ENCODE peak calls at places on chromosomes 6 and 20, in seven cellular contexts. A, B, Q, X, N, G and I are unnamed samples. For H3K9me3, the result is how much of the 10 kb centered on the place peaks cover.

GRCh38 chr20:64065062-64065972 is 2.3 kb downstream of the TCEA2 start:
- DNase-seq in A (no peak), B (peak), Q (no peak), X (no peak), N (no peak), G (no peak), I (no peak)

GRCh38 chr6:158766621-158767435 is 52.3 kb downstream of the EZR start:
- DNase-seq in A (no peak), B (no peak), Q (no peak), X (peak), N (no peak), G (no peak), I (no peak)

GRCh38 chr6:84220809-84221409 is 6.5 kb downstream of the CEP162 start:
- DNase-seq in A (no peak), B (no peak), Q (no peak), X (peak), N (no peak), G (no peak), I (no peak)

GRCh38 chr6:139883776-139884175 is 509.3 kb upstream of the CITED2 start:
- DNase-seq in A (no peak), B (no peak), Q (no peak), X (no peak), N (no peak), G (no peak), I (no peak)

GRCh38 chr6:125203395-125203794 is 49.8 kb downstream of the TPD52L1 start:
- DNase-seq in A (no peak), B (no peak), Q (no peak), X (no peak), N (no peak), G (no peak), I (no peak)

GRCh38 chr20:19713851-19714716 is 44.0 kb upstream of the RIN2 start:
- DNase-seq in A (no peak), B (no peak), Q (no peak), X (peak), N (no peak), G (no peak), I (no peak)

GRCh38 chr6:80658926-80659325 is 552.5 kb downstream of the BCKDHB start:
- DNase-seq in A (no peak), B (no peak), Q (no peak), X (no peak), N (no peak), G (no peak), I (no peak)

GRCh38 chr6:113856011-113856551 is 1.1 kb upstream of the MARCKS start:
- DNase-seq in A (peak), B (peak), Q (no peak), X (peak), N (peak), G (no peak), I (peak)

GRCh38 chr6:34189806-34190503 is 44.1 kb upstream of the GRM4 start:
- DNase-seq in A (no peak), B (no peak), Q (no peak), X (no peak), N (no peak), G (no peak), I (no peak)

GRCh38 chr6:66735106-66735890 is 1028.3 kb upstream of the EYS start:
- DNase-seq in A (no peak), B (no peak), Q (no peak), X (peak), N (no peak), G (no peak), I (no peak)

GRCh38 chr6:41770381-41771057 is 9.2 kb downstream of the FRS3 start:
- DNase-seq in A (no peak), B (no peak), Q (no peak), X (no peak), N (no peak), G (no peak), I (no peak)

GRCh38 chr20:24102290-24102689 is 113.7 kb upstream of the GGTLC1 start:
- DNase-seq in A (no peak), B (peak), Q (no peak), X (no peak), N (peak), G (no peak), I (no peak)

GRCh38 chr6:75308250-75308988 is 23.8 kb upstream of the TMEM30A start:
- DNase-seq in A (no peak), B (no peak), Q (no peak), X (no peak), N (peak), G (no peak), I (no peak)

GRCh38 chr6:25035451-25036435 is 100.0 kb upstream of the RIPOR2 start:
- DNase-seq in A (no peak), B (no peak), Q (no peak), X (no peak), N (peak), G (no peak), I (no peak)

GRCh38 chr20:11117808-11118528 is 444.2 kb upstream of the JAG1 start:
- DNase-seq in A (no peak), B (no peak), Q (no peak), X (peak), N (no peak), G (no peak), I (no peak)

GRCh38 chr20:23629017-23629541 is 8.7 kb downstream of the CST3 start:
- DNase-seq in A (no peak), B (no peak), Q (peak), X (peak), N (peak), G (no peak), I (no peak)

GRCh38 chr20:32823078-32823477 is 3.3 kb downstream of the MAPRE1 start:
- DNase-seq in A (no peak), B (no peak), Q (no peak), X (peak), N (no peak), G (no peak), I (no peak)

GRCh38 chr20:9498322-9498721 is 16.1 kb upstream of the LAMP5 start:
- DNase-seq in A (no peak), B (no peak), Q (no peak), X (peak), N (no peak), G (no peak), I (no peak)

GRCh38 chr6:71239694-71240093 is 48.9 kb upstream of the OGFRL1 start:
- DNase-seq in A (no peak), B (no peak), Q (no peak), X (peak), N (peak), G (no peak), I (no peak)

GRCh38 chr20:43923322-43923721 is 8.7 kb downstream of the TOX2 start:
- DNase-seq in A (no peak), B (no peak), Q (no peak), X (no peak), N (no peak), G (no peak), I (no peak)

GRCh38 chr6:144939926-144940325 is 654.8 kb downstream of the UTRN start:
- DNase-seq in A (no peak), B (no peak), Q (no peak), X (no peak), N (no peak), G (no peak), I (no peak)

GRCh38 chr6:116008470-116009229 is 52.0 kb downstream of the FRK start:
- DNase-seq in A (no peak), B (no peak), Q (no peak), X (peak), N (no peak), G (no peak), I (peak)

GRCh38 chr6:81401970-81402690 is 350.4 kb downstream of the TENT5A start:
- DNase-seq in A (no peak), B (no peak), Q (no peak), X (peak), N (no peak), G (no peak), I (no peak)

GRCh38 chr6:7730411-7730810 is 4.5 kb downstream of the BMP6 start:
- DNase-seq in A (no peak), B (no peak), Q (no peak), X (no peak), N (no peak), G (no peak), I (no peak)

GRCh38 chr20:37911838-37912273 is 8.9 kb downstream of the VSTM2L start:
- DNase-seq in A (no peak), B (no peak), Q (no peak), X (no peak), N (peak), G (peak), I (no peak)

GRCh38 chr6:134534708-134535149 is 216.8 kb upstream of the SGK1 start:
- DNase-seq in A (no peak), B (no peak), Q (no peak), X (no peak), N (no peak), G (no peak), I (no peak)

GRCh38 chr6:151330130-151330715 is 61.1 kb downstream of the ZBTB2 start:
- DNase-seq in A (no peak), B (no peak), Q (no peak), X (peak), N (no peak), G (no peak), I (no peak)

GRCh38 chr20:46558511-46558959 is 8.1 kb upstream of the OCSTAMP start:
- DNase-seq in A (no peak), B (no peak), Q (no peak), X (peak), N (no peak), G (no peak), I (no peak)

GRCh38 chr20:21436186-21436585 is 38.9 kb upstream of the NKX2-4 start:
- DNase-seq in A (no peak), B (no peak), Q (no peak), X (peak), N (no peak), G (no peak), I (no peak)

GRCh38 chr20:23246682-23247664 is 103.6 kb upstream of the NXT1 start:
- DNase-seq in A (no peak), B (no peak), Q (peak), X (peak), N (no peak), G (peak), I (peak)

GRCh38 chr6:137315081-137315480 is 95.9 kb upstream of the IFNGR1 start:
- DNase-seq in A (no peak), B (no peak), Q (no peak), X (no peak), N (no peak), G (no peak), I (no peak)

GRCh38 chr6:73394577-73395354 is at the start of gene DDX43:
- DNase-seq in A (peak), B (no peak), Q (peak), X (peak), N (no peak), G (peak), I (peak)

GRCh38 chr6:301526-301925 is 9.2 kb downstream of the DUSP22 start:
- DNase-seq in A (no peak), B (no peak), Q (no peak), X (no peak), N (no peak), G (no peak), I (no peak)

GRCh38 chr6:302760-303159 is 10.5 kb downstream of the DUSP22 start:
- DNase-seq in A (no peak), B (no peak), Q (no peak), X (no peak), N (no peak), G (no peak), I (no peak)

GRCh38 chr6:303263-303662 is 11.0 kb downstream of the DUSP22 start:
- DNase-seq in A (no peak), B (no peak), Q (no peak), X (no peak), N (no peak), G (no peak), I (no peak)

GRCh38 chr6:300494-301198 is 8.4 kb downstream of the DUSP22 start:
- DNase-seq in A (no peak), B (no peak), Q (no peak), X (no peak), N (no peak), G (no peak), I (no peak)

GRCh38 chr6:301929-302705 is 9.8 kb downstream of the DUSP22 start:
- DNase-seq in A (no peak), B (no peak), Q (no peak), X (no peak), N (no peak), G (no peak), I (no peak)
- H3K9me3 ChIP-seq in A (under half), B (under half), Q (under half), X (under half), N (under half), G (under half), I (under half)

GRCh38 chr6:111171577-111172400 is 84.5 kb downstream of the SLC16A10 start:
- DNase-seq in A (no peak), B (no peak), Q (no peak), X (no peak), N (no peak), G (no peak), I (no peak)

GRCh38 chr6:111175135-111175534 is 87.8 kb downstream of the SLC16A10 start:
- DNase-seq in A (no peak), B (no peak), Q (no peak), X (peak), N (no peak), G (no peak), I (no peak)

GRCh38 chr6:111173341-111173740 is 86.0 kb downstream of the SLC16A10 start:
- DNase-seq in A (no peak), B (no peak), Q (no peak), X (no peak), N (peak), G (no peak), I (no peak)

GRCh38 chr6:111172563-111172962 is 85.3 kb downstream of the SLC16A10 start:
- DNase-seq in A (no peak), B (no peak), Q (no peak), X (no peak), N (no peak), G (no peak), I (no peak)

DNA sequence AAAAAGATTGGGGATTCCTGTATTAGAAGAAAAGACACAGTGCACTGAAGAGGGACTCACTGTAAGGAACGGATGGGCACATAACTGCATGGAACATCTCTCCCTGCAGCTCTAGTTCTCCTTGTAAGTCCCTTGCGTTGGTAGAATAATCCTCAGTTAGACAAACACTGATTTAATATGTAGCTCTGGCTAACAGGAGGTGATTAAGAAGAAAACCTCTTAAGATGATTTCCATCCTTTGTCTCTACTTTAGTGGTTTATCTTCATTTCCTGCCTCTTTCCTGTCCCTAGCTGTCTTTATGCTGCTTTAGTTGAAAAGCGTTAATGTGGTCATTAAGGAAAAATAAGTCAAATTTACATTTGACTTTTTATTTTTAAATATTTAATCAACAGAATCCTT is 86.6 kb downstream of the SLC16A10 start:
- DNase-seq in A (no peak), B (no peak), Q (no peak), X (no peak), N (no peak), G (no peak), I (no peak)
- TF ChIP-seq CTCF in A (no peak), B (no peak), Q (no peak), X (no peak), N (no peak), G (no peak), I (no peak)

GRCh38 chr20:59620860-59621485 is 16.6 kb downstream of the PHACTR3 start:
- DNase-seq in A (no peak), B (no peak), Q (no peak), X (no peak), N (peak), G (no peak), I (no peak)

GRCh38 chr20:59623583-59623982 is 19.2 kb downstream of the PHACTR3 start:
- DNase-seq in A (no peak), B (no peak), Q (no peak), X (no peak), N (no peak), G (no peak), I (no peak)

GRCh38 chr20:59624401-59624800 is 20.1 kb downstream of the PHACTR3 start:
- DNase-seq in A (no peak), B (no peak), Q (no peak), X (no peak), N (no peak), G (no peak), I (no peak)

GRCh38 chr20:59622496-59622895 is 18.2 kb downstream of the PHACTR3 start:
- DNase-seq in A (no peak), B (no peak), Q (no peak), X (no peak), N (no peak), G (no peak), I (no peak)

DNA sequence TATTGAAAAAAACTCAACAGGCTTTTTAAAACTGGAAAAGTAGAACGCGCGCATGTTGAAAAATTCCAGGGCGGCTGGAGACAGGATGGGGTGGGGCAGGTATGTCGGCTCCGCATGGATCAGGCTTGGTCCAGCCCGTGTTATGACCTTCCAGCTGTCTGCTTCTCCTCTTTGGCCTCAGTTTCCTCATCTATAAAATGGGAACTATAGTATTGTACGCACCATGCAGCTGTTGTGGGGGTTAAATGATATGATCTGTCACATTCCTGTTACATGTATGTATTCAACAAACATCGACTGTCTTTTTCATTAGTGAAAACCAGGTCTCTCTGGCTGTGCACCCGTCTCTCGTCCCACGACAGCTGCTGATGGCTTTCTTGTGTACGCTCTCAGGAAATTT is 18.8 kb downstream of the PHACTR3 start:
- DNase-seq in A (no peak), B (no peak), Q (no peak), X (no peak), N (no peak), G (no peak), I (no peak)
- H3K9me3 ChIP-seq in A (under half), B (under half), Q (under half), X (under half), N (under half), G (under half), I (under half)

DNA sequence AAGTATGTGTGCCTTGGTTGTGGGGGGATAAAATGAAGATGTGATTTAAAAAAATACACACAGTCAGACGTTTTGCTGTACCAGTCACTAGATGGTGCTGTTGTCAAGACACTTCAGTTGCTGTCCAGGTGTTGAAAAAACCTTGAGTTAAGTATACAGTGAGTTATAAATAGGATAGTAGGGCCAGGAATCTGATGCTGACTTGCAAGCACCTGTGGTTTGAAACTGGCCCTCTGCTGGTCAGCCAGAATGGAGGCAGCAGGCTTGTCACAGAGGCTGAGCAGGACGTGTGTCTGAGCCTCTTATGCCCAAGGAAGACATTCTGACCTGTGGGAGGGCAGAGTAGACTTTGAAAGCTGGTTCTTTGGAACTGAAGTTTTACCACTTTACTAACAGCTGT is 27.8 kb downstream of the RNF8 start:
- DNase-seq in A (no peak), B (peak), Q (no peak), X (peak), N (peak), G (no peak), I (no peak)
- TF ChIP-seq CTCF in A (peak), B (peak), Q (peak), X (peak), N (peak), G (peak), I (peak)

DNA sequence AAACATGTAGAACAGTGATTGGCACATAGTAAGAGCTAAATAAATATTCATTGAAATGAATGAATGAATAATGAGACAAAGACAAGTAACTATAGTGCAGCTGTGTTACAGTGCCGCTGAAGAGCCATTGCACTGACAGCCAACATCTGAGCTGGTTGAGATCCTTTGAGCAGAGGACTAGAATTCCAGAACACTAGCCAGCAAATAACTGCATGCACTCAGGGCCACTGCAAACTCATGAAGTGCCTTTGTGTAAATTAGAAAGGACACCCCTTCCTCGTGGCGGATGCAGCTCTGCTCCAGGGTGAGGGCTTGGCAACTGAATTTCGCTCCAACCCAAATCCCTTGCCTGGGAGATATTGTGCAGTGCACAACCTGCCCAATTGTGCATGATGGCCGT is 230.3 kb upstream of the CDYL start:
- DNase-seq in A (no peak), B (no peak), Q (no peak), X (no peak), N (no peak), G (no peak), I (no peak)
- H3K9me3 ChIP-seq in A (under half), B (under half), Q (under half), X (under half), N (under half), G (under half), I (under half)

GRCh38 chr6:109977791-109978173 is 329 bp upstream of the GPR6 start:
- DNase-seq in A (no peak), B (no peak), Q (no peak), X (no peak), N (no peak), G (no peak), I (no peak)
- TF ChIP-seq CTCF in A (no peak), B (no peak), Q (no peak), X (no peak), N (peak), G (no peak), I (no peak)